ENCODE peak calls at places on chromosomes 6 and 20, in four cellular contexts. O is activated CD4-positive, alpha-beta T cell treated with anti-CD3 and anti-CD28 coated beads, Interleukin-2, amount 50 U/mL, for 48 hours; Q is activated T-cell treated with anti-CD3 and anti-CD28 coated beads, Interleukin-2, amount 50 U/mL, for 72 hours; V is NCI-H446. I is an unnamed sample.

GRCh38 chr20:7629880-7630279 is 310.4 kb downstream of the HAO1 start:
- DNase-seq in V (no peak), Q (no peak), O (no peak), I (no peak)

GRCh38 chr6:119742188-119742803 is 392.7 kb upstream of the MAN1A1 start:
- DNase-seq in V (peak), Q (peak), O (peak), I (peak)

GRCh38 chr20:44811150-44811685 is 872 bp upstream of the RIMS4 start:
- DNase-seq in V (no peak), O (no peak), Q (no peak), I (no peak)

GRCh38 chr20:63070301-63070625 is 63.5 kb upstream of the BHLHE23 start:
- DNase-seq in O (no peak), V (no peak), Q (no peak), I (no peak)

GRCh38 chr20:48359692-48360337 is 468.0 kb downstream of the PREX1 start:
- DNase-seq in Q (no peak), O (no peak), V (no peak), I (peak)

GRCh38 chr20:38472513-38473352 is at the start of gene RALGAPB:
- DNase-seq in O (peak), Q (peak), V (peak), I (peak)

GRCh38 chr20:39706089-39706721 is 744.1 kb downstream of the DHX35 start:
- DNase-seq in Q (no peak), V (no peak), O (no peak), I (no peak)

GRCh38 chr20:42945595-42945994 is 244.1 kb downstream of the PTPRT start:
- DNase-seq in Q (no peak), O (no peak), V (no peak), I (no peak)

GRCh38 chr6:164037165-164037564 is 622.6 kb downstream of the QKI start:
- DNase-seq in V (no peak), O (no peak), Q (no peak), I (no peak)

GRCh38 chr6:3542032-3542640 is 85.3 kb upstream of the SLC22A23 start:
- DNase-seq in Q (no peak), V (no peak), O (no peak), I (no peak)

GRCh38 chr6:31806470-31807272 is at the start of gene LSM2:
- DNase-seq in O (peak), Q (peak), V (peak), I (peak)

GRCh38 chr6:57173056-57173885 is 1.1 kb downstream of the BAG2 start:
- DNase-seq in V (peak), O (peak), Q (peak), I (peak)